ENCODE peak calls at places on chromosomes 7 and 10, in five cellular contexts. One of them, this sample, is unnamed.

GRCh38 chr7:32062150-32062549 is 8.1 kb downstream of the PDE1C start:
- DNase-seq in A549: peak; percentile 58
- DNase-seq in prostate gland: peak; percentile 26
- DNase-seq in endothelial cell of umbilical vein: peak; percentile 48
- DNase-seq in ovary: peak; percentile 44
- DNase-seq in this sample: peak; percentile 11

GRCh38 chr10:478471-479245 is 210.8 kb downstream of the DIP2C start:
- DNase-seq in prostate gland: no peak
- DNase-seq in endothelial cell of umbilical vein: no peak
- DNase-seq in A549: no peak
- DNase-seq in ovary: no peak
- DNase-seq in this sample: no peak

GRCh38 chr7:123220396-123220795 is 20.6 kb upstream of the SLC13A1 start:
- DNase-seq in endothelial cell of umbilical vein: peak; percentile 59
- DNase-seq in ovary: no peak
- DNase-seq in A549: no peak
- DNase-seq in prostate gland: no peak
- DNase-seq in this sample: no peak

GRCh38 chr7:1638113-1638726 is 31.9 kb upstream of the ELFN1 start:
- DNase-seq in endothelial cell of umbilical vein: no peak
- DNase-seq in ovary: no peak
- DNase-seq in A549: no peak
- DNase-seq in prostate gland: no peak
- DNase-seq in this sample: no peak

GRCh38 chr7:93013471-93014061 is 104.2 kb downstream of the SAMD9 start:
- DNase-seq in A549: no peak
- DNase-seq in prostate gland: no peak
- DNase-seq in endothelial cell of umbilical vein: no peak
- DNase-seq in ovary: no peak
- DNase-seq in this sample: peak; percentile 35

GRCh38 chr10:126919426-126919825 is 14.2 kb downstream of the DOCK1 start:
- DNase-seq in prostate gland: no peak
- DNase-seq in A549: no peak
- DNase-seq in ovary: no peak
- DNase-seq in endothelial cell of umbilical vein: peak; percentile 56
- DNase-seq in this sample: no peak

GRCh38 chr10:11684717-11685645 is 57.2 kb upstream of the ECHDC3 start:
- DNase-seq in prostate gland: peak; percentile 88
- DNase-seq in A549: peak; percentile 89
- DNase-seq in endothelial cell of umbilical vein: peak; percentile 89
- DNase-seq in ovary: peak; percentile 63
- DNase-seq in this sample: peak; percentile 68

GRCh38 chr7:3673524-3673923 is 372.5 kb downstream of the SDK1 start:
- DNase-seq in ovary: no peak
- DNase-seq in prostate gland: peak; percentile 11
- DNase-seq in A549: no peak
- DNase-seq in endothelial cell of umbilical vein: peak; percentile 25
- DNase-seq in this sample: peak; percentile 8

GRCh38 chr7:90244909-90245841 is at the start of gene CFAP69:
- DNase-seq in A549: peak; percentile 89
- DNase-seq in endothelial cell of umbilical vein: peak; percentile 86
- DNase-seq in ovary: peak; percentile 95
- DNase-seq in prostate gland: peak; percentile 90
- DNase-seq in this sample: peak; percentile 86

GRCh38 chr7:66920769-66921395 is at the start of gene TMEM248:
- DNase-seq in endothelial cell of umbilical vein: peak; percentile 83
- DNase-seq in A549: peak; percentile 63
- DNase-seq in ovary: peak; percentile 86
- DNase-seq in prostate gland: peak; percentile 72
- DNase-seq in this sample: peak; percentile 92
- TF ChIP-seq POLR2A in endothelial cell of umbilical vein: peak; percentile 61
- TF ChIP-seq POLR2A in A549: peak; percentile 94
- TF ChIP-seq POLR2A in ovary: peak; percentile 23
- TF ChIP-seq POLR2A in prostate gland: peak; percentile 26
- TF ChIP-seq POLR2A in this sample: peak; percentile 69

GRCh38 chr7:29593458-29593857 is 29.8 kb downstream of the PRR15 start:
- DNase-seq in A549: no peak
- DNase-seq in prostate gland: no peak
- DNase-seq in endothelial cell of umbilical vein: no peak
- DNase-seq in ovary: no peak
- DNase-seq in this sample: no peak
- TF ChIP-seq POLR2A in A549: no peak
- TF ChIP-seq POLR2A in prostate gland: no peak
- TF ChIP-seq POLR2A in endothelial cell of umbilical vein: no peak
- TF ChIP-seq POLR2A in ovary: no peak
- TF ChIP-seq POLR2A in this sample: no peak

GRCh38 chr7:25945608-25946007 is 206.4 kb upstream of the NFE2L3 start:
- DNase-seq in ovary: no peak
- DNase-seq in endothelial cell of umbilical vein: no peak
- DNase-seq in prostate gland: no peak
- DNase-seq in A549: no peak
- DNase-seq in this sample: no peak
- TF ChIP-seq POLR2A in ovary: no peak
- TF ChIP-seq POLR2A in endothelial cell of umbilical vein: no peak
- TF ChIP-seq POLR2A in prostate gland: no peak
- TF ChIP-seq POLR2A in A549: no peak
- TF ChIP-seq POLR2A in this sample: no peak

GRCh38 chr7:120407015-120407414 is 134.0 kb downstream of the KCND2 start:
- DNase-seq in prostate gland: no peak
- DNase-seq in A549: no peak
- DNase-seq in ovary: no peak
- DNase-seq in endothelial cell of umbilical vein: no peak
- DNase-seq in this sample: no peak
- TF ChIP-seq POLR2A in prostate gland: no peak
- TF ChIP-seq POLR2A in A549: no peak
- TF ChIP-seq POLR2A in ovary: no peak
- TF ChIP-seq POLR2A in endothelial cell of umbilical vein: no peak
- TF ChIP-seq POLR2A in this sample: no peak

GRCh38 chr10:132470306-132471124 is 67.1 kb upstream of the INPP5A start:
- DNase-seq in prostate gland: no peak
- DNase-seq in ovary: no peak
- DNase-seq in endothelial cell of umbilical vein: no peak
- DNase-seq in A549: no peak
- DNase-seq in this sample: no peak

GRCh38 chr10:132468651-132469050 is 68.9 kb upstream of the INPP5A start:
- DNase-seq in ovary: no peak
- DNase-seq in A549: no peak
- DNase-seq in endothelial cell of umbilical vein: no peak
- DNase-seq in prostate gland: no peak
- DNase-seq in this sample: no peak

GRCh38 chr10:132471484-132471883 is 66.1 kb upstream of the INPP5A start:
- DNase-seq in prostate gland: no peak
- DNase-seq in ovary: no peak
- DNase-seq in A549: no peak
- DNase-seq in endothelial cell of umbilical vein: no peak
- DNase-seq in this sample: no peak

GRCh38 chr10:132469197-132469942 is 68.2 kb upstream of the INPP5A start:
- DNase-seq in endothelial cell of umbilical vein: peak; percentile 22
- DNase-seq in A549: no peak
- DNase-seq in ovary: peak; percentile 81
- DNase-seq in prostate gland: no peak
- DNase-seq in this sample: no peak

DNA sequence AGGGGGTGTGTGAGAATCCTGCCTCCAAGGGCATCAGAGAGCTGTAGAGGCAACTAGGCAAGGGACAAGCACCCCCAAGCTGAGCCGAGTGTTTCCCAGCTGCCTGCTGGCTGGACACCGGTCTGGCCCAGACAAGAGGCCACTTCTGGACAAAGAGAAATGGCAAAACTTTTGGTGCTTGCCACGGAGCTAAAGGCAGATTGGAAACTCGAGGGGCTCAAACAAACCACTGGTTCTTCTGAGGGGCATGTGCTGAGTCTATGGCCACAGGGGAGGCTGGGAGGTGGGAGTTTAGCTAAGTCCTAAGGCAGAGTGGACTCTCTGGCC is 66.5 kb upstream of the INPP5A start:
- DNase-seq in ovary: no peak
- DNase-seq in A549: no peak
- DNase-seq in endothelial cell of umbilical vein: no peak
- DNase-seq in prostate gland: no peak
- DNase-seq in this sample: no peak
- TF ChIP-seq POLR2A in ovary: no peak
- TF ChIP-seq POLR2A in A549: no peak
- TF ChIP-seq POLR2A in endothelial cell of umbilical vein: no peak
- TF ChIP-seq POLR2A in prostate gland: no peak
- TF ChIP-seq POLR2A in this sample: no peak